ENCODE peak calls at places on chromosomes 11 and 22, in five cellular contexts. V is H54; A is LHCN-M2; O is activated naive CD4-positive, alpha-beta T cell treated with anti-CD3 and anti-CD28 coated beads, Interleukin-2, amount 10 ng/mL, durations not matched to agents 7 days and 5 days; F is stimulated activated CD4-positive, alpha-beta T cell treated with anti-CD3 and anti-CD28 coated beads, Interleukin-4, amount 100 ng/mL, for 1 hour. D is an unnamed sample.

GRCh38 chr22:37080438-37080837 is 28.9 kb downstream of the KCTD17 start:
- DNase-seq in O (no peak), F (no peak), V (no peak), A (no peak), D (no peak)

GRCh38 chr11:115963170-115963569 is 459.0 kb upstream of the CADM1 start:
- DNase-seq in A (peak), V (no peak), O (no peak), F (no peak), D (no peak)

GRCh38 chr22:37634505-37635002 is 4.9 kb upstream of the SH3BP1 start:
- DNase-seq in V (no peak), F (no peak), O (peak), A (no peak), D (no peak)

GRCh38 chr11:77332259-77332658 is 30.8 kb upstream of the GDPD4 start:
- DNase-seq in F (no peak), O (no peak), V (no peak), A (no peak), D (no peak)

GRCh38 chr22:40525250-40525884 is 111.2 kb downstream of the MRTFA start:
- DNase-seq in V (no peak), F (peak), O (peak), A (peak), D (no peak)

GRCh38 chr11:48141475-48142100 is 75.0 kb upstream of the OR4B1 start:
- DNase-seq in A (peak), O (no peak), V (peak), F (no peak), D (no peak)

GRCh38 chr22:22927196-22927887 is 39.7 kb downstream of the IGLL5 start:
- DNase-seq in A (no peak), O (no peak), V (no peak), F (no peak), D (no peak)

GRCh38 chr11:34899633-34900016 is 16.6 kb downstream of the APIP start:
- DNase-seq in A (no peak), V (no peak), F (no peak), O (no peak), D (no peak)

GRCh38 chr11:44833221-44833620 is 106.5 kb downstream of the TSPAN18 start:
- DNase-seq in V (no peak), A (no peak), F (no peak), O (no peak), D (no peak)

GRCh38 chr22:35059632-35060031 is 6.3 kb upstream of the ISX start:
- DNase-seq in A (no peak), F (no peak), O (no peak), V (no peak), D (no peak)

GRCh38 chr11:95711162-95711944 is 78.2 kb downstream of the FAM76B start:
- DNase-seq in O (no peak), F (no peak), V (no peak), A (peak), D (no peak)

GRCh38 chr11:9150944-9151343 is 59.5 kb upstream of the SCUBE2 start:
- DNase-seq in V (no peak), A (peak), F (no peak), O (no peak), D (no peak)

GRCh38 chr11:125925247-125925740 is 20.6 kb upstream of the VSIG10L2 start:
- DNase-seq in V (no peak), F (no peak), A (no peak), O (no peak), D (no peak)

GRCh38 chr22:47465222-47465621 is 702.8 kb downstream of the TBC1D22A start:
- DNase-seq in A (no peak), O (no peak), V (no peak), F (no peak), D (no peak)

GRCh38 chr11:83303358-83303757 is 17.2 kb upstream of the CCDC90B start:
- DNase-seq in A (no peak), F (no peak), O (no peak), V (no peak), D (no peak)

GRCh38 chr11:69488543-69488940 is 7.1 kb downstream of the LINC01488 start:
- DNase-seq in A (no peak), F (no peak), V (no peak), O (no peak), D (no peak)

GRCh38 chr22:19824197-19825015 is 30.3 kb downstream of the GNB1L start:
- DNase-seq in F (no peak), V (no peak), O (no peak), A (peak), D (no peak)

GRCh38 chr11:45266693-45267451 is 19.3 kb downstream of the SYT13 start:
- DNase-seq in A (no peak), O (peak), V (no peak), F (peak), D (no peak)

GRCh38 chr11:32829680-32830412 is at the start of gene PRRG4:
- DNase-seq in A (peak), V (peak), O (peak), F (peak), D (no peak)

GRCh38 chr11:118641463-118642019 is 34.1 kb downstream of the PHLDB1 start:
- DNase-seq in A (no peak), F (no peak), V (no peak), O (no peak), D (peak)

GRCh38 chr11:119166368-119167076 is 2.0 kb upstream of the NLRX1 start:
- DNase-seq in O (no peak), A (peak), F (no peak), V (peak), D (peak)

GRCh38 chr11:111819161-111820058 is 52.0 kb downstream of the ALG9 start:
- DNase-seq in A (no peak), F (no peak), O (no peak), V (no peak), D (peak)

GRCh38 chr11:45885274-45885920 is at the start of gene MAPK8IP1:
- DNase-seq in V (no peak), O (peak), F (peak), A (no peak), D (peak)

GRCh38 chr22:41873391-41873790 is 40.5 kb downstream of the SREBF2 start:
- DNase-seq in F (no peak), A (no peak), O (peak), V (no peak), D (no peak)